ENCODE peak calls at places on chromosomes 11 and 22, in ten cellular contexts. One of them, this sample, is unnamed.

GRCh38 chr11:110947100-110947499 is 234.9 kb upstream of the ARHGAP20 start:
- DNase-seq in body of pancreas: no peak
- DNase-seq in SK-N-SH: no peak
- DNase-seq in mammary epithelial cell: no peak
- DNase-seq in kidney: no peak
- DNase-seq in cardiac muscle cell: no peak
- DNase-seq in tibial nerve: no peak
- DNase-seq in upper lobe of right lung: no peak
- DNase-seq in fibroblast of lung: no peak
- DNase-seq in heart right ventricle: no peak
- DNase-seq in this sample: no peak

GRCh38 chr22:49620003-49620556 is 207.6 kb downstream of the BRD1 start:
- DNase-seq in kidney: no peak
- DNase-seq in SK-N-SH: no peak
- DNase-seq in heart right ventricle: no peak
- DNase-seq in body of pancreas: peak
- DNase-seq in cardiac muscle cell: no peak
- DNase-seq in fibroblast of lung: no peak
- DNase-seq in mammary epithelial cell: no peak
- DNase-seq in upper lobe of right lung: no peak
- DNase-seq in tibial nerve: no peak
- DNase-seq in this sample: no peak

GRCh38 chr22:47794851-47795250 is 1032.4 kb downstream of the TBC1D22A start:
- DNase-seq in cardiac muscle cell: no peak
- DNase-seq in mammary epithelial cell: no peak
- DNase-seq in heart right ventricle: no peak
- DNase-seq in body of pancreas: no peak
- DNase-seq in SK-N-SH: no peak
- DNase-seq in tibial nerve: no peak
- DNase-seq in fibroblast of lung: no peak
- DNase-seq in kidney: no peak
- DNase-seq in upper lobe of right lung: no peak
- DNase-seq in this sample: peak

GRCh38 chr11:42840856-42841255 is 470.9 kb upstream of the API5 start:
- DNase-seq in kidney: no peak
- DNase-seq in mammary epithelial cell: no peak
- DNase-seq in upper lobe of right lung: no peak
- DNase-seq in heart right ventricle: no peak
- DNase-seq in SK-N-SH: no peak
- DNase-seq in tibial nerve: no peak
- DNase-seq in body of pancreas: no peak
- DNase-seq in cardiac muscle cell: no peak
- DNase-seq in fibroblast of lung: no peak
- DNase-seq in this sample: no peak

GRCh38 chr11:107705027-107705426 is 6.8 kb downstream of the SLN start:
- DNase-seq in tibial nerve: no peak
- DNase-seq in fibroblast of lung: peak
- DNase-seq in SK-N-SH: no peak
- DNase-seq in kidney: no peak
- DNase-seq in body of pancreas: no peak
- DNase-seq in heart right ventricle: no peak
- DNase-seq in cardiac muscle cell: peak
- DNase-seq in mammary epithelial cell: peak
- DNase-seq in upper lobe of right lung: no peak
- DNase-seq in this sample: no peak

GRCh38 chr11:2800655-2801531 is 84.7 kb downstream of the CDKN1C start:
- DNase-seq in heart right ventricle: no peak
- DNase-seq in mammary epithelial cell: no peak
- DNase-seq in body of pancreas: peak
- DNase-seq in tibial nerve: peak
- DNase-seq in SK-N-SH: no peak
- DNase-seq in kidney: peak
- DNase-seq in upper lobe of right lung: peak
- DNase-seq in fibroblast of lung: no peak
- DNase-seq in cardiac muscle cell: no peak
- DNase-seq in this sample: peak

GRCh38 chr22:17827466-17827865 is 53.2 kb upstream of the BID start:
- DNase-seq in cardiac muscle cell: no peak
- DNase-seq in kidney: no peak
- DNase-seq in fibroblast of lung: no peak
- DNase-seq in mammary epithelial cell: no peak
- DNase-seq in tibial nerve: no peak
- DNase-seq in heart right ventricle: no peak
- DNase-seq in body of pancreas: no peak
- DNase-seq in SK-N-SH: no peak
- DNase-seq in upper lobe of right lung: no peak
- DNase-seq in this sample: no peak

GRCh38 chr11:73659961-73660360 is 13.6 kb downstream of the PLEKHB1 start:
- DNase-seq in heart right ventricle: no peak
- DNase-seq in upper lobe of right lung: no peak
- DNase-seq in tibial nerve: no peak
- DNase-seq in fibroblast of lung: no peak
- DNase-seq in kidney: no peak
- DNase-seq in body of pancreas: no peak
- DNase-seq in SK-N-SH: no peak
- DNase-seq in mammary epithelial cell: no peak
- DNase-seq in cardiac muscle cell: no peak
- DNase-seq in this sample: no peak

GRCh38 chr22:39179401-39179827 is 26.9 kb upstream of the CBX7 start:
- DNase-seq in heart right ventricle: no peak
- DNase-seq in tibial nerve: no peak
- DNase-seq in SK-N-SH: no peak
- DNase-seq in kidney: no peak
- DNase-seq in upper lobe of right lung: no peak
- DNase-seq in cardiac muscle cell: peak
- DNase-seq in mammary epithelial cell: no peak
- DNase-seq in fibroblast of lung: no peak
- DNase-seq in body of pancreas: no peak
- DNase-seq in this sample: no peak

GRCh38 chr22:39178206-39179111 is 26.0 kb upstream of the CBX7 start:
- DNase-seq in heart right ventricle: no peak
- DNase-seq in SK-N-SH: no peak
- DNase-seq in kidney: no peak
- DNase-seq in mammary epithelial cell: no peak
- DNase-seq in body of pancreas: no peak
- DNase-seq in fibroblast of lung: peak
- DNase-seq in cardiac muscle cell: peak
- DNase-seq in tibial nerve: no peak
- DNase-seq in upper lobe of right lung: no peak
- DNase-seq in this sample: no peak

GRCh38 chr22:39181356-39181755 is 28.9 kb upstream of the CBX7 start:
- DNase-seq in tibial nerve: no peak
- DNase-seq in body of pancreas: no peak
- DNase-seq in fibroblast of lung: no peak
- DNase-seq in kidney: no peak
- DNase-seq in mammary epithelial cell: no peak
- DNase-seq in SK-N-SH: no peak
- DNase-seq in upper lobe of right lung: no peak
- DNase-seq in heart right ventricle: no peak
- DNase-seq in cardiac muscle cell: no peak
- DNase-seq in this sample: no peak

GRCh38 chr22:39180566-39180965 is 28.1 kb upstream of the CBX7 start:
- DNase-seq in fibroblast of lung: no peak
- DNase-seq in SK-N-SH: no peak
- DNase-seq in upper lobe of right lung: no peak
- DNase-seq in tibial nerve: no peak
- DNase-seq in kidney: no peak
- DNase-seq in heart right ventricle: no peak
- DNase-seq in body of pancreas: no peak
- DNase-seq in mammary epithelial cell: no peak
- DNase-seq in cardiac muscle cell: no peak
- DNase-seq in this sample: no peak

GRCh38 chr22:39179841-39180335 is 27.4 kb upstream of the CBX7 start:
- DNase-seq in cardiac muscle cell: no peak
- DNase-seq in upper lobe of right lung: no peak
- DNase-seq in heart right ventricle: no peak
- DNase-seq in body of pancreas: no peak
- DNase-seq in mammary epithelial cell: no peak
- DNase-seq in tibial nerve: no peak
- DNase-seq in SK-N-SH: no peak
- DNase-seq in fibroblast of lung: no peak
- DNase-seq in kidney: no peak
- DNase-seq in this sample: no peak
- H3K27ac ChIP-seq in cardiac muscle cell: peak
- H3K27ac ChIP-seq in upper lobe of right lung: no peak
- H3K27ac ChIP-seq in heart right ventricle: peak
- H3K27ac ChIP-seq in body of pancreas: no peak
- H3K27ac ChIP-seq in mammary epithelial cell: no peak
- H3K27ac ChIP-seq in tibial nerve: peak
- H3K27ac ChIP-seq in SK-N-SH: no peak
- H3K27ac ChIP-seq in fibroblast of lung: no peak
- H3K27ac ChIP-seq in kidney: no peak
- H3K27ac ChIP-seq in this sample: peak

DNA sequence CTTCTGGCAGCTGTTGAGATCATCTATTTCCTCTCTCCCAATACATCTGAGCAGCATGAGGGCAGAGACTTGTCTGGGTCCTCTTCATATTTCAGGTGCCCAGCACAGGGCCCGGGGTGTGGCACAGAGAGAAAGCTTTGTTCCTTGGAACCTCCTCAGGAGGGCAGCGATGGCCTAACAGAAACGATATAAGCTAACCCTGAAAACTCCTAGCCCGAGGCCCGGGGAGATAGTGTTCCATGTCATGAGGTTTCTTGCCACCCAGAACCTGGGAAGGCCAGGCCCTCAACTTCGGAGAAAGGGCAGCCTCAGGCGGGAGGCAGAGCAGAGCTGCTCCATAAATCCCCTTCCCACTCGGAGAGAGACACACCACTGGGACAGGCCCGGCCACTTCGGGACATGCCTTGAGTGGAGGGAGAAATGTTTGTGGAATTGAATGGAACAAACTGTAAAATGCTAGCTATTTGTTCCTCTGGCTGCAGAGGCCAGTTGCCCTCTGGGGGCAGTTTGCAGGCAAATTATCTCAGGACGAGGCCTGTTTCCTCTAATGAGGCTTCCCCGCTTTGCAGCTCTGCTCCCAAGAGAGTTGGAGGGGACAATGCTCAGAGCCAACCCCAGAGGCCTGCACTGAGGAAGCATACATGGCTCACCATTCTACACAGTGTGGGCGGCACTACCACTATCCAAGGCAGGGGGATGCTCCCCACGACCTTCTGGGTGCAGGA is 11.6 kb downstream of the ARRB1 start:
- DNase-seq in heart right ventricle: no peak
- DNase-seq in body of pancreas: no peak
- DNase-seq in cardiac muscle cell: no peak
- DNase-seq in tibial nerve: no peak
- DNase-seq in kidney: no peak
- DNase-seq in fibroblast of lung: no peak
- DNase-seq in mammary epithelial cell: no peak
- DNase-seq in SK-N-SH: no peak
- DNase-seq in upper lobe of right lung: no peak
- DNase-seq in this sample: no peak
- TF ChIP-seq CTCF in heart right ventricle: no peak
- TF ChIP-seq CTCF in body of pancreas: no peak
- TF ChIP-seq CTCF in cardiac muscle cell: peak
- TF ChIP-seq CTCF in tibial nerve: no peak
- TF ChIP-seq CTCF in kidney: no peak
- TF ChIP-seq CTCF in fibroblast of lung: no peak
- TF ChIP-seq CTCF in mammary epithelial cell: no peak
- TF ChIP-seq CTCF in SK-N-SH: no peak
- TF ChIP-seq CTCF in upper lobe of right lung: no peak
- TF ChIP-seq CTCF in this sample: no peak

GRCh38 chr22:19517171-19517500 is 7.1 kb downstream of the CLDN5 start:
- DNase-seq in fibroblast of lung: no peak
- DNase-seq in body of pancreas: no peak
- DNase-seq in cardiac muscle cell: no peak
- DNase-seq in upper lobe of right lung: no peak
- DNase-seq in heart right ventricle: no peak
- DNase-seq in kidney: no peak
- DNase-seq in mammary epithelial cell: no peak
- DNase-seq in SK-N-SH: no peak
- DNase-seq in tibial nerve: no peak
- DNase-seq in this sample: peak

GRCh38 chr22:19515654-19516377 is 8.4 kb downstream of the CLDN5 start:
- DNase-seq in kidney: no peak
- DNase-seq in SK-N-SH: no peak
- DNase-seq in tibial nerve: no peak
- DNase-seq in body of pancreas: no peak
- DNase-seq in heart right ventricle: no peak
- DNase-seq in fibroblast of lung: no peak
- DNase-seq in upper lobe of right lung: peak
- DNase-seq in cardiac muscle cell: no peak
- DNase-seq in mammary epithelial cell: no peak
- DNase-seq in this sample: no peak

GRCh38 chr22:19517919-19518567 is 6.2 kb downstream of the CLDN5 start:
- DNase-seq in body of pancreas: no peak
- DNase-seq in cardiac muscle cell: no peak
- DNase-seq in upper lobe of right lung: no peak
- DNase-seq in SK-N-SH: no peak
- DNase-seq in tibial nerve: no peak
- DNase-seq in fibroblast of lung: no peak
- DNase-seq in heart right ventricle: no peak
- DNase-seq in mammary epithelial cell: no peak
- DNase-seq in kidney: no peak
- DNase-seq in this sample: peak

GRCh38 chr22:19514831-19515565 is 9.2 kb downstream of the CLDN5 start:
- DNase-seq in SK-N-SH: no peak
- DNase-seq in mammary epithelial cell: peak
- DNase-seq in body of pancreas: no peak
- DNase-seq in cardiac muscle cell: no peak
- DNase-seq in upper lobe of right lung: no peak
- DNase-seq in tibial nerve: no peak
- DNase-seq in fibroblast of lung: no peak
- DNase-seq in heart right ventricle: no peak
- DNase-seq in kidney: no peak
- DNase-seq in this sample: no peak

DNA sequence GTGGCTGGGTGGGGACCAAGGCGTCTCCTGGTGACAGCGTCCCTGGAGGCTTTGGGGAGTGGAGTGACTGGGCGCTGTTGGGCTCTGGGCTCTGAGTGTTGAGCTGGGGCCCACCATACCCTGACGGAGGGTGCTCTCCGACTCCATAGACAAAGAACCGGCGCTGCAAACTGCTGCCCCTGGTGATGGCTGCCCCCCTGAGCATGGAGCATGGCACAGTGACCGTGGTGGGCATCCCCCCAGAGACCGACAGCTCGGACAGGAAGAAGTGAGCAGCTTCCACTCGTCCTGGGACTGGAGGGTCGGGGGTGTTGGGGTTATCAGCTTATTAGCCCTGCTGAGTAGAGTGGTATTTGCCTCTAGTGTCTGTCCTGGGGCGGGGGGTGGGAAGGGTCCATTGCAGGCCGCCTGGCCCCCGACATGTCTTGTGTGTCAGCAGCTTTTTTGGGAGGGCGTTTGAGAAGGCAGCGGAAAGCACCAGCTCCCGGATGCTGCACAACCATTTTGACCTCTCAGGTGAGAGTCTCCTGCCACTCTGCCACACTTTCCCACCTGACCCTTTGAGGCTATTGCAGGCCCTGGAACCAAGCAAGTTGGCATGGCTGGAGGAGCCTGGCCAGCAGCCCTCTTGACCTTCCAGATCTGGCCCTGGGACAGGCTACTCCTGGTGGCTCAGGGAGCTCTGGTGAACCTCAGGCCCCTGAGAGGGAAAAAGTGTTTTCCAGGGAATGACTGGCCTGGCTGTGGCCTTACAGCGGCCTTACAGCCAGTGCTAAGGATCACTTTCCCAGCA is 7.6 kb downstream of the CLDN5 start:
- DNase-seq in heart right ventricle: no peak
- DNase-seq in body of pancreas: no peak
- DNase-seq in kidney: no peak
- DNase-seq in SK-N-SH: no peak
- DNase-seq in mammary epithelial cell: no peak
- DNase-seq in tibial nerve: no peak
- DNase-seq in cardiac muscle cell: no peak
- DNase-seq in fibroblast of lung: no peak
- DNase-seq in upper lobe of right lung: no peak
- DNase-seq in this sample: no peak
- H3K27ac ChIP-seq in heart right ventricle: no peak
- H3K27ac ChIP-seq in body of pancreas: no peak
- H3K27ac ChIP-seq in kidney: no peak
- H3K27ac ChIP-seq in SK-N-SH: no peak
- H3K27ac ChIP-seq in mammary epithelial cell: no peak
- H3K27ac ChIP-seq in tibial nerve: no peak
- H3K27ac ChIP-seq in cardiac muscle cell: no peak
- H3K27ac ChIP-seq in fibroblast of lung: no peak
- H3K27ac ChIP-seq in upper lobe of right lung: no peak
- H3K27ac ChIP-seq in this sample: no peak

GRCh38 chr11:30045144-30045543 is 28.3 kb upstream of the KCNA4 start:
- DNase-seq in tibial nerve: no peak
- DNase-seq in SK-N-SH: no peak
- DNase-seq in fibroblast of lung: no peak
- DNase-seq in cardiac muscle cell: no peak
- DNase-seq in body of pancreas: no peak
- DNase-seq in upper lobe of right lung: no peak
- DNase-seq in kidney: no peak
- DNase-seq in mammary epithelial cell: no peak
- DNase-seq in heart right ventricle: no peak
- DNase-seq in this sample: peak

GRCh38 chr11:30049214-30049613 is 32.4 kb upstream of the KCNA4 start:
- DNase-seq in cardiac muscle cell: peak
- DNase-seq in SK-N-SH: no peak
- DNase-seq in tibial nerve: no peak
- DNase-seq in upper lobe of right lung: no peak
- DNase-seq in kidney: no peak
- DNase-seq in body of pancreas: no peak
- DNase-seq in mammary epithelial cell: no peak
- DNase-seq in heart right ventricle: no peak
- DNase-seq in fibroblast of lung: no peak
- DNase-seq in this sample: no peak

GRCh38 chr11:30041171-30041570 is 24.3 kb upstream of the KCNA4 start:
- DNase-seq in mammary epithelial cell: no peak
- DNase-seq in body of pancreas: no peak
- DNase-seq in upper lobe of right lung: peak
- DNase-seq in heart right ventricle: no peak
- DNase-seq in SK-N-SH: no peak
- DNase-seq in fibroblast of lung: no peak
- DNase-seq in tibial nerve: no peak
- DNase-seq in kidney: no peak
- DNase-seq in cardiac muscle cell: no peak
- DNase-seq in this sample: no peak

DNA sequence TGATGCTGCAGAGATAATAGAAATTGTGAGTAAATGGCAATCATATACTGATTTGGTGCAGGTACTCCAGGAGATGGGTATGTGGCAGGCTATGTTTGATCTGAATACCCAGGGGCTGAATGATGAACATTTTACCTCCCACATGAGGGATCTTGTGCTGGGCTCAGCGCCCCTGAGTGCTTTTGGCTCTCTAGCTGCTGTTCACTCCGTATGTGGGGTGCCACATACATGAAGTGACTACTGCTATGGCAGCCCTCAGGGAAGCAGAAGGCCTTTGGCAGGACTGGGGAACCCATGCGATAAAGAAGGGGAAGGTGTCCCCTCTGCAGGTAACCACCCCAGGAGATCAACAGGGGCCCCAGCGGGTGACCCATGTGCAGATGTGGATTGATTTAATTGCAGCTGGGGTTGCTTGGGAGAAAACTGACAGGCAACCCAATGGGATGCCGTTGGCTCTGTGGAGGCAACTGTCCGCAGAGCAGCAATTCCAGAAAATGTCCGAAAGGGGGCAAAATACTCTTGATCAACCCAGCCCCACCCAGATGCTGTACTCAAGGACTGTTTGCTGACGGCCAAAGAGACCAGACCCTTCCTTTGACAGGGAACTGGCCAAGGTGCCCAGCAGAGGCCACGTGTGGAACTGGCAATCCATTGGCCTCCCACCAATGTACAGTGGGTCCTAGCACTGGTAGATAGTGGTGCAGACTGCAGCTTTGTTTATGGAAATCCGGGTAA is 29.5 kb upstream of the KCNA4 start:
- DNase-seq in SK-N-SH: peak
- DNase-seq in tibial nerve: no peak
- DNase-seq in cardiac muscle cell: no peak
- DNase-seq in body of pancreas: no peak
- DNase-seq in heart right ventricle: no peak
- DNase-seq in fibroblast of lung: no peak
- DNase-seq in upper lobe of right lung: no peak
- DNase-seq in kidney: no peak
- DNase-seq in mammary epithelial cell: no peak
- DNase-seq in this sample: no peak
- TF ChIP-seq CTCF in SK-N-SH: peak
- TF ChIP-seq CTCF in tibial nerve: no peak
- TF ChIP-seq CTCF in cardiac muscle cell: no peak
- TF ChIP-seq CTCF in body of pancreas: no peak
- TF ChIP-seq CTCF in heart right ventricle: no peak
- TF ChIP-seq CTCF in fibroblast of lung: no peak
- TF ChIP-seq CTCF in upper lobe of right lung: no peak
- TF ChIP-seq CTCF in kidney: no peak
- TF ChIP-seq CTCF in mammary epithelial cell: no peak
- TF ChIP-seq CTCF in this sample: no peak